ENCODE peak calls at places on chromosomes 13 and 19, in four cellular contexts. E is GM03348, A is WTC11, S is AG10803. P is an unnamed sample.

GRCh38 chr13:93309886-93310520 is 83.4 kb downstream of the GPC6 start:
- DNase-seq in S (peak), A (no peak), E (no peak), P (peak)

GRCh38 chr13:41222259-41222852 is 28.0 kb upstream of the KBTBD7 start:
- DNase-seq in A (peak), S (peak), E (peak), P (peak)

GRCh38 chr19:49894879-49895565 is 1.7 kb downstream of the IL4I1 start:
- DNase-seq in A (no peak), S (no peak), E (no peak), P (no peak)

GRCh38 chr19:48390188-48391099 is 907 bp downstream of the KDELR1 start:
- DNase-seq in S (peak), E (peak), A (peak), P (peak)

GRCh38 chr13:111634410-111634809 is 314.0 kb downstream of the TEX29 start:
- DNase-seq in S (no peak), E (no peak), A (no peak), P (no peak)

GRCh38 chr19:3687393-3687773 is 12.9 kb downstream of the PIP5K1C start:
- DNase-seq in A (no peak), S (no peak), E (no peak), P (no peak)

GRCh38 chr19:2308114-2308556 is at the start of gene LINGO3:
- DNase-seq in E (peak), A (no peak), S (no peak), P (peak)

GRCh38 chr19:5430237-5430636 is 25.0 kb upstream of the ZNRF4 start:
- DNase-seq in S (no peak), A (peak), E (no peak), P (no peak)

P was measured in AG20443.